ENCODE peak calls at places on chromosomes 7 and 10, in six cellular contexts. One of them, this sample, is unnamed.

GRCh38 chr7:102103027-102103372 is 183.7 kb upstream of the SH2B2 start:
- DNase-seq in mesenchymal stem cell: no peak
- DNase-seq in neuronal stem cell: no peak
- DNase-seq in IMR-90: no peak
- DNase-seq in mesendoderm: no peak
- DNase-seq in H9: no peak
- DNase-seq in this sample: no peak

GRCh38 chr7:24959735-24960485 is 20.1 kb downstream of the OSBPL3 start:
- DNase-seq in mesenchymal stem cell: no peak
- DNase-seq in neuronal stem cell: no peak
- DNase-seq in IMR-90: no peak
- DNase-seq in mesendoderm: no peak
- DNase-seq in H9: no peak
- DNase-seq in this sample: no peak

GRCh38 chr10:17733620-17734019 is 18.4 kb upstream of the TMEM236 start:
- DNase-seq in mesenchymal stem cell: no peak
- DNase-seq in neuronal stem cell: no peak
- DNase-seq in IMR-90: no peak
- DNase-seq in mesendoderm: no peak
- DNase-seq in H9: no peak
- DNase-seq in this sample: no peak

GRCh38 chr7:134724606-134725005 is 54.8 kb upstream of the CALD1 start:
- DNase-seq in mesenchymal stem cell: peak
- DNase-seq in neuronal stem cell: no peak
- DNase-seq in IMR-90: peak
- DNase-seq in mesendoderm: peak
- DNase-seq in H9: peak
- DNase-seq in this sample: peak

GRCh38 chr7:107689553-107689952 is 28.9 kb downstream of the SLC26A4 start:
- DNase-seq in mesenchymal stem cell: no peak
- DNase-seq in neuronal stem cell: no peak
- DNase-seq in IMR-90: no peak
- DNase-seq in mesendoderm: no peak
- DNase-seq in H9: no peak
- DNase-seq in this sample: no peak

GRCh38 chr10:88598060-88598459 is 11.5 kb downstream of the LIPJ start:
- DNase-seq in mesenchymal stem cell: no peak
- DNase-seq in neuronal stem cell: no peak
- DNase-seq in IMR-90: no peak
- DNase-seq in mesendoderm: no peak
- DNase-seq in H9: no peak
- DNase-seq in this sample: no peak

GRCh38 chr7:50807026-50807730 is 24.5 kb upstream of the GRB10 start:
- DNase-seq in mesenchymal stem cell: no peak
- DNase-seq in neuronal stem cell: no peak
- DNase-seq in IMR-90: no peak
- DNase-seq in mesendoderm: no peak
- DNase-seq in H9: no peak
- DNase-seq in this sample: no peak

GRCh38 chr10:84008878-84009277 is 130.4 kb upstream of the GHITM start:
- DNase-seq in mesenchymal stem cell: no peak
- DNase-seq in neuronal stem cell: no peak
- DNase-seq in IMR-90: no peak
- DNase-seq in mesendoderm: peak
- DNase-seq in H9: peak
- DNase-seq in this sample: peak

GRCh38 chr10:3481496-3481895 is 303.5 kb downstream of the KLF6 start:
- DNase-seq in mesenchymal stem cell: no peak
- DNase-seq in neuronal stem cell: no peak
- DNase-seq in IMR-90: no peak
- DNase-seq in mesendoderm: no peak
- DNase-seq in H9: no peak
- DNase-seq in this sample: no peak

GRCh38 chr7:27771111-27771510 is 31.1 kb downstream of the TAX1BP1 start:
- DNase-seq in mesenchymal stem cell: no peak
- DNase-seq in neuronal stem cell: no peak
- DNase-seq in IMR-90: no peak
- DNase-seq in mesendoderm: no peak
- DNase-seq in H9: no peak
- DNase-seq in this sample: no peak

GRCh38 chr10:102065561-102066420 is 642 bp downstream of the HPS6 start:
- DNase-seq in mesenchymal stem cell: peak
- DNase-seq in neuronal stem cell: peak
- DNase-seq in IMR-90: peak
- DNase-seq in mesendoderm: peak
- DNase-seq in H9: peak
- DNase-seq in this sample: no peak

GRCh38 chr10:120949511-120950102 is 98.4 kb downstream of the WDR11 start:
- DNase-seq in mesenchymal stem cell: peak
- DNase-seq in neuronal stem cell: no peak
- DNase-seq in IMR-90: no peak
- DNase-seq in mesendoderm: no peak
- DNase-seq in H9: peak
- DNase-seq in this sample: peak

GRCh38 chr7:3688842-3689241 is 387.8 kb downstream of the SDK1 start:
- DNase-seq in mesenchymal stem cell: no peak
- DNase-seq in neuronal stem cell: no peak
- DNase-seq in IMR-90: no peak
- DNase-seq in mesendoderm: no peak
- DNase-seq in H9: no peak
- DNase-seq in this sample: no peak

GRCh38 chr7:112297681-112298080 is 91.2 kb downstream of the ZNF277 start:
- DNase-seq in mesenchymal stem cell: no peak
- DNase-seq in neuronal stem cell: no peak
- DNase-seq in IMR-90: no peak
- DNase-seq in mesendoderm: no peak
- DNase-seq in H9: no peak
- DNase-seq in this sample: no peak

GRCh38 chr10:570631-571565 is 118.6 kb downstream of the DIP2C start:
- DNase-seq in mesenchymal stem cell: no peak
- DNase-seq in neuronal stem cell: no peak
- DNase-seq in IMR-90: no peak
- DNase-seq in mesendoderm: no peak
- DNase-seq in H9: peak
- DNase-seq in this sample: no peak

GRCh38 chr7:121084748-121085336 is 96.3 kb downstream of the CPED1 start:
- DNase-seq in mesenchymal stem cell: peak
- DNase-seq in neuronal stem cell: no peak
- DNase-seq in IMR-90: peak
- DNase-seq in mesendoderm: no peak
- DNase-seq in H9: no peak
- DNase-seq in this sample: no peak

GRCh38 chr7:1747004-1747801 is 77.1 kb downstream of the ELFN1 start:
- DNase-seq in mesenchymal stem cell: no peak
- DNase-seq in neuronal stem cell: no peak
- DNase-seq in IMR-90: no peak
- DNase-seq in mesendoderm: no peak
- DNase-seq in H9: no peak
- DNase-seq in this sample: no peak

GRCh38 chr10:72886596-72887522 is 6.7 kb upstream of the OIT3 start:
- DNase-seq in mesenchymal stem cell: no peak
- DNase-seq in neuronal stem cell: no peak
- DNase-seq in IMR-90: peak
- DNase-seq in mesendoderm: no peak
- DNase-seq in H9: peak
- DNase-seq in this sample: peak

GRCh38 chr10:91208645-91209044 is 11.8 kb upstream of the PCGF5 start:
- DNase-seq in mesenchymal stem cell: no peak
- DNase-seq in neuronal stem cell: no peak
- DNase-seq in IMR-90: no peak
- DNase-seq in mesendoderm: peak
- DNase-seq in H9: no peak
- DNase-seq in this sample: no peak

GRCh38 chr10:43667736-43668371 is 19.2 kb upstream of the ZNF32 start:
- DNase-seq in mesenchymal stem cell: no peak
- DNase-seq in neuronal stem cell: no peak
- DNase-seq in IMR-90: no peak
- DNase-seq in mesendoderm: no peak
- DNase-seq in H9: no peak
- DNase-seq in this sample: no peak

GRCh38 chr10:72567421-72567820 is 58.5 kb downstream of the MICU1 start:
- DNase-seq in mesenchymal stem cell: peak
- DNase-seq in neuronal stem cell: no peak
- DNase-seq in IMR-90: peak
- DNase-seq in mesendoderm: no peak
- DNase-seq in H9: no peak
- DNase-seq in this sample: no peak

GRCh38 chr10:128780379-128780778 is 654.2 kb upstream of the MKI67 start:
- DNase-seq in mesenchymal stem cell: no peak
- DNase-seq in neuronal stem cell: no peak
- DNase-seq in IMR-90: no peak
- DNase-seq in mesendoderm: no peak
- DNase-seq in H9: no peak
- DNase-seq in this sample: no peak

GRCh38 chr10:7593905-7594304 is 72.9 kb downstream of the ITIH5 start:
- DNase-seq in mesenchymal stem cell: no peak
- DNase-seq in neuronal stem cell: no peak
- DNase-seq in IMR-90: no peak
- DNase-seq in mesendoderm: no peak
- DNase-seq in H9: no peak
- DNase-seq in this sample: no peak

GRCh38 chr7:96648784-96649183 is 60.9 kb downstream of the SEM1 start:
- DNase-seq in mesenchymal stem cell: no peak
- DNase-seq in neuronal stem cell: no peak
- DNase-seq in IMR-90: no peak
- DNase-seq in mesendoderm: no peak
- DNase-seq in H9: peak
- DNase-seq in this sample: no peak

GRCh38 chr7:47938574-47939165 is 9.6 kb downstream of the PKD1L1 start:
- DNase-seq in mesenchymal stem cell: no peak
- DNase-seq in neuronal stem cell: no peak
- DNase-seq in IMR-90: no peak
- DNase-seq in mesendoderm: peak
- DNase-seq in H9: no peak
- DNase-seq in this sample: no peak

GRCh38 chr7:139730746-139731612 is 46.8 kb downstream of the HIPK2 start:
- DNase-seq in mesenchymal stem cell: peak
- DNase-seq in neuronal stem cell: no peak
- DNase-seq in IMR-90: peak
- DNase-seq in mesendoderm: no peak
- DNase-seq in H9: no peak
- DNase-seq in this sample: no peak

GRCh38 chr7:84722086-84722485 is 464.8 kb downstream of the SEMA3D start:
- DNase-seq in mesenchymal stem cell: no peak
- DNase-seq in neuronal stem cell: no peak
- DNase-seq in IMR-90: peak
- DNase-seq in mesendoderm: no peak
- DNase-seq in H9: no peak
- DNase-seq in this sample: no peak

DNA sequence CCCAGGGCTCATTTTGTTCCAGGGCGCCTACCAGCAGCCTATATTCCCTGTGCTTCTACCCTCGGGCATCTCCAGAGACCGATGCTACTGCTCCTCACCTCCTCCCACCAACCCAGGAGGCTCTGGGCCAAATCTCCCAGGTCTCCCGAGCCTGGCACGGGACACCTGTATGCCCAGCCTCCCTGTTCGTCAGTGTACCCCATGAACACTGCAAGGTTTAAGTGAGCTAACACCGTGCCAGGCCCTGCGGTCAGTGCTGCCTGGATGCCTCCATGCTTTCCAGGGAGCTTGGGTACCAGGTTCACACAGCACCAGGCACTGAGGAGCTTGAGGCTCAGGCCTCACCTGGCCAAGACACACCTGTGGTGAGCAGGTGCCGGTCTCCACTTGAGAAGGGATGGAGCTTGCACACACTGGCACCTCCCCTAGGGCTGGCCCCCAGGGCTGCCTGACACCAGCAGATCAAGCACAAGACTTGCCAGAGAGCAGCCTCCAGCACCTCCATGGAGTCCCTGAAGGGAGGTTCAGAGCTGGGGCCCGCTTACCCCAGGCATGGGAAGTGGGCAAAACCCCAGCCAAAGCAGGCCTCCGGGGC is 80.3 kb downstream of the FAM53B start:
- DNase-seq in mesenchymal stem cell: no peak
- DNase-seq in neuronal stem cell: no peak
- DNase-seq in IMR-90: no peak
- DNase-seq in mesendoderm: no peak
- DNase-seq in H9: no peak
- DNase-seq in this sample: no peak
- H2BK15ac ChIP-seq in mesenchymal stem cell: no peak
- H2BK15ac ChIP-seq in neuronal stem cell: no peak
- H2BK15ac ChIP-seq in IMR-90: no peak
- H2BK15ac ChIP-seq in mesendoderm: no peak
- H2BK15ac ChIP-seq in H9: no peak
- H2BK15ac ChIP-seq in this sample: no peak

GRCh38 chr10:131059881-131060280 is 251.6 kb downstream of the TCERG1L start:
- DNase-seq in mesenchymal stem cell: no peak
- DNase-seq in neuronal stem cell: no peak
- DNase-seq in IMR-90: no peak
- DNase-seq in mesendoderm: no peak
- DNase-seq in H9: no peak
- DNase-seq in this sample: no peak
- H2BK15ac ChIP-seq in mesenchymal stem cell: no peak
- H2BK15ac ChIP-seq in neuronal stem cell: no peak
- H2BK15ac ChIP-seq in IMR-90: no peak
- H2BK15ac ChIP-seq in mesendoderm: no peak
- H2BK15ac ChIP-seq in H9: no peak
- H2BK15ac ChIP-seq in this sample: no peak

GRCh38 chr7:122364761-122365280 is 60.3 kb upstream of the FEZF1 start:
- DNase-seq in mesenchymal stem cell: no peak
- DNase-seq in neuronal stem cell: no peak
- DNase-seq in IMR-90: no peak
- DNase-seq in mesendoderm: no peak
- DNase-seq in H9: no peak
- DNase-seq in this sample: no peak
- H2BK15ac ChIP-seq in mesenchymal stem cell: no peak
- H2BK15ac ChIP-seq in neuronal stem cell: no peak
- H2BK15ac ChIP-seq in IMR-90: no peak
- H2BK15ac ChIP-seq in mesendoderm: no peak
- H2BK15ac ChIP-seq in H9: no peak
- H2BK15ac ChIP-seq in this sample: no peak

GRCh38 chr10:71451754-71452153 is 55.0 kb downstream of the CDH23 start:
- DNase-seq in mesenchymal stem cell: no peak
- DNase-seq in neuronal stem cell: no peak
- DNase-seq in IMR-90: no peak
- DNase-seq in mesendoderm: no peak
- DNase-seq in H9: no peak
- DNase-seq in this sample: no peak
- H2BK15ac ChIP-seq in mesenchymal stem cell: no peak
- H2BK15ac ChIP-seq in neuronal stem cell: peak
- H2BK15ac ChIP-seq in IMR-90: no peak
- H2BK15ac ChIP-seq in mesendoderm: no peak
- H2BK15ac ChIP-seq in H9: no peak
- H2BK15ac ChIP-seq in this sample: no peak

DNA sequence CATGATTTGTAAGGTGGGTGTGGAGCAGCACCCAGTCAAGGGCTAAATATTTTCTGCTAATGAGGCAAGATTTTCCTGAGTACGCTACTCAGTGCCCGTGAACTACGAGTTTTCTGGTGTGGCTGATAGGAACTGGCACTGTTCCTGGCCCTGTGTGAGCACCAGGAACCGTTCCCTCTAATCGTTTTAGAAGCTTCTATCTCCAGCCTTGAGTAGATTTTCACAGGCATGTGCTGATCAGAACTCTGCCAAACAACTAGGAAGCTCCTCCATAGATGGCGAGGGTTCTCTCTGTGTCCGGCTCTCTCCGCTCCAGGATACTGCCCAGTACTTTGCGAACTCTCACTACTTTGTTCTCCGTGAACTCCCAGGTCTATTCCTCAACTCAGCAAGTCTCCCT is 17.7 kb downstream of the TRIM4 start:
- DNase-seq in mesenchymal stem cell: no peak
- DNase-seq in neuronal stem cell: no peak
- DNase-seq in IMR-90: no peak
- DNase-seq in mesendoderm: no peak
- DNase-seq in H9: no peak
- DNase-seq in this sample: no peak
- H2BK15ac ChIP-seq in mesenchymal stem cell: no peak
- H2BK15ac ChIP-seq in neuronal stem cell: no peak
- H2BK15ac ChIP-seq in IMR-90: no peak
- H2BK15ac ChIP-seq in mesendoderm: no peak
- H2BK15ac ChIP-seq in H9: no peak
- H2BK15ac ChIP-seq in this sample: no peak